ENCODE peak calls at places on chromosomes 13 and 19, in six cellular contexts. One of them, this sample, is unnamed.

GRCh38 chr19:48510421-48511268 is 990 bp downstream of the LMTK3 start:
- DNase-seq in aorta: peak; percentile 85
- DNase-seq in stimulated activated CD4-positive, alpha-beta T cell treated with anti-CD3 and anti-CD28 coated beads, Interleukin-15, amount 100 ng/mL, for 48 hours: peak; percentile 70
- DNase-seq in tibial artery: peak; percentile 57
- DNase-seq in NCI-H226: peak; percentile 39
- DNase-seq in left cardiac atrium: peak; percentile 79
- DNase-seq in this sample: peak; percentile 65

GRCh38 chr19:47760632-47760999 is 15.3 kb downstream of the NOP53 start:
- DNase-seq in aorta: no peak
- DNase-seq in stimulated activated CD4-positive, alpha-beta T cell treated with anti-CD3 and anti-CD28 coated beads, Interleukin-15, amount 100 ng/mL, for 48 hours: no peak
- DNase-seq in tibial artery: no peak
- DNase-seq in NCI-H226: no peak
- DNase-seq in left cardiac atrium: no peak
- DNase-seq in this sample: no peak

GRCh38 chr19:44609219-44609618 is 4.1 kb upstream of the IGSF23 start:
- DNase-seq in aorta: no peak
- DNase-seq in stimulated activated CD4-positive, alpha-beta T cell treated with anti-CD3 and anti-CD28 coated beads, Interleukin-15, amount 100 ng/mL, for 48 hours: no peak
- DNase-seq in tibial artery: no peak
- DNase-seq in NCI-H226: no peak
- DNase-seq in left cardiac atrium: no peak
- DNase-seq in this sample: no peak

GRCh38 chr13:50911051-50911690 is 1.6 kb downstream of the RNASEH2B start:
- DNase-seq in aorta: no peak
- DNase-seq in stimulated activated CD4-positive, alpha-beta T cell treated with anti-CD3 and anti-CD28 coated beads, Interleukin-15, amount 100 ng/mL, for 48 hours: no peak
- DNase-seq in tibial artery: no peak
- DNase-seq in NCI-H226: no peak
- DNase-seq in left cardiac atrium: no peak
- DNase-seq in this sample: no peak

GRCh38 chr19:32519023-32519422 is 62.0 kb upstream of the PDCD5 start:
- DNase-seq in aorta: no peak
- DNase-seq in stimulated activated CD4-positive, alpha-beta T cell treated with anti-CD3 and anti-CD28 coated beads, Interleukin-15, amount 100 ng/mL, for 48 hours: no peak
- DNase-seq in tibial artery: no peak
- DNase-seq in NCI-H226: no peak
- DNase-seq in left cardiac atrium: no peak
- DNase-seq in this sample: no peak

GRCh38 chr19:53903055-53903680 is 5.9 kb upstream of the CACNG7 start:
- DNase-seq in aorta: no peak
- DNase-seq in stimulated activated CD4-positive, alpha-beta T cell treated with anti-CD3 and anti-CD28 coated beads, Interleukin-15, amount 100 ng/mL, for 48 hours: no peak
- DNase-seq in tibial artery: no peak
- DNase-seq in NCI-H226: peak; percentile 26
- DNase-seq in left cardiac atrium: no peak
- DNase-seq in this sample: no peak

GRCh38 chr19:40908981-40909380 is 26.9 kb upstream of the CYP2A7 start:
- DNase-seq in aorta: no peak
- DNase-seq in stimulated activated CD4-positive, alpha-beta T cell treated with anti-CD3 and anti-CD28 coated beads, Interleukin-15, amount 100 ng/mL, for 48 hours: no peak
- DNase-seq in tibial artery: no peak
- DNase-seq in NCI-H226: no peak
- DNase-seq in left cardiac atrium: no peak
- DNase-seq in this sample: no peak

GRCh38 chr19:10222201-10222890 is 8.8 kb downstream of the S1PR2 start:
- DNase-seq in aorta: peak; percentile 59
- DNase-seq in stimulated activated CD4-positive, alpha-beta T cell treated with anti-CD3 and anti-CD28 coated beads, Interleukin-15, amount 100 ng/mL, for 48 hours: no peak
- DNase-seq in tibial artery: no peak
- DNase-seq in NCI-H226: no peak
- DNase-seq in left cardiac atrium: no peak
- DNase-seq in this sample: no peak

GRCh38 chr19:9906475-9907087 is 29.7 kb downstream of the OLFM2 start:
- DNase-seq in aorta: no peak
- DNase-seq in stimulated activated CD4-positive, alpha-beta T cell treated with anti-CD3 and anti-CD28 coated beads, Interleukin-15, amount 100 ng/mL, for 48 hours: no peak
- DNase-seq in tibial artery: no peak
- DNase-seq in NCI-H226: no peak
- DNase-seq in left cardiac atrium: no peak
- DNase-seq in this sample: no peak

GRCh38 chr19:32874605-32875004 is 5.0 kb upstream of the SLC7A9 start:
- DNase-seq in aorta: no peak
- DNase-seq in stimulated activated CD4-positive, alpha-beta T cell treated with anti-CD3 and anti-CD28 coated beads, Interleukin-15, amount 100 ng/mL, for 48 hours: no peak
- DNase-seq in tibial artery: no peak
- DNase-seq in NCI-H226: no peak
- DNase-seq in left cardiac atrium: no peak
- DNase-seq in this sample: no peak

GRCh38 chr13:25463496-25463895 is 91.7 kb downstream of the ATP8A2 start:
- DNase-seq in aorta: no peak
- DNase-seq in stimulated activated CD4-positive, alpha-beta T cell treated with anti-CD3 and anti-CD28 coated beads, Interleukin-15, amount 100 ng/mL, for 48 hours: no peak
- DNase-seq in tibial artery: no peak
- DNase-seq in NCI-H226: no peak
- DNase-seq in left cardiac atrium: no peak
- DNase-seq in this sample: no peak

GRCh38 chr19:14957464-14957863 is 16.2 kb downstream of the OR7C2 start:
- DNase-seq in aorta: no peak
- DNase-seq in stimulated activated CD4-positive, alpha-beta T cell treated with anti-CD3 and anti-CD28 coated beads, Interleukin-15, amount 100 ng/mL, for 48 hours: no peak
- DNase-seq in tibial artery: no peak
- DNase-seq in NCI-H226: no peak
- DNase-seq in left cardiac atrium: no peak
- DNase-seq in this sample: no peak

GRCh38 chr19:16319466-16319865 is 5.2 kb upstream of the KLF2 start:
- DNase-seq in aorta: no peak
- DNase-seq in stimulated activated CD4-positive, alpha-beta T cell treated with anti-CD3 and anti-CD28 coated beads, Interleukin-15, amount 100 ng/mL, for 48 hours: no peak
- DNase-seq in tibial artery: no peak
- DNase-seq in NCI-H226: no peak
- DNase-seq in left cardiac atrium: no peak
- DNase-seq in this sample: no peak

GRCh38 chr13:113298001-113298945 is 1.2 kb downstream of the LAMP1 start:
- DNase-seq in aorta: no peak
- DNase-seq in stimulated activated CD4-positive, alpha-beta T cell treated with anti-CD3 and anti-CD28 coated beads, Interleukin-15, amount 100 ng/mL, for 48 hours: no peak
- DNase-seq in tibial artery: no peak
- DNase-seq in NCI-H226: no peak
- DNase-seq in left cardiac atrium: no peak
- DNase-seq in this sample: no peak

GRCh38 chr19:47102561-47103135 is 10.9 kb downstream of the ZC3H4 start:
- DNase-seq in aorta: no peak
- DNase-seq in stimulated activated CD4-positive, alpha-beta T cell treated with anti-CD3 and anti-CD28 coated beads, Interleukin-15, amount 100 ng/mL, for 48 hours: no peak
- DNase-seq in tibial artery: no peak
- DNase-seq in NCI-H226: no peak
- DNase-seq in left cardiac atrium: no peak
- DNase-seq in this sample: no peak

GRCh38 chr13:60679131-60679530 is 282.1 kb downstream of the TDRD3 start:
- DNase-seq in aorta: no peak
- DNase-seq in stimulated activated CD4-positive, alpha-beta T cell treated with anti-CD3 and anti-CD28 coated beads, Interleukin-15, amount 100 ng/mL, for 48 hours: no peak
- DNase-seq in tibial artery: no peak
- DNase-seq in NCI-H226: peak; percentile 30
- DNase-seq in left cardiac atrium: no peak
- DNase-seq in this sample: no peak

GRCh38 chr13:101384929-101385328 is 31.4 kb downstream of the NALCN start:
- DNase-seq in aorta: no peak
- DNase-seq in stimulated activated CD4-positive, alpha-beta T cell treated with anti-CD3 and anti-CD28 coated beads, Interleukin-15, amount 100 ng/mL, for 48 hours: no peak
- DNase-seq in tibial artery: no peak
- DNase-seq in NCI-H226: no peak
- DNase-seq in left cardiac atrium: no peak
- DNase-seq in this sample: no peak

GRCh38 chr13:52118095-52118494 is 10.8 kb downstream of the NEK5 start:
- DNase-seq in aorta: no peak
- DNase-seq in stimulated activated CD4-positive, alpha-beta T cell treated with anti-CD3 and anti-CD28 coated beads, Interleukin-15, amount 100 ng/mL, for 48 hours: no peak
- DNase-seq in tibial artery: no peak
- DNase-seq in NCI-H226: no peak
- DNase-seq in left cardiac atrium: no peak
- DNase-seq in this sample: no peak

GRCh38 chr13:95343944-95344343 is 42.7 kb upstream of the ABCC4 start:
- DNase-seq in aorta: no peak
- DNase-seq in stimulated activated CD4-positive, alpha-beta T cell treated with anti-CD3 and anti-CD28 coated beads, Interleukin-15, amount 100 ng/mL, for 48 hours: no peak
- DNase-seq in tibial artery: no peak
- DNase-seq in NCI-H226: peak; percentile 49
- DNase-seq in left cardiac atrium: no peak
- DNase-seq in this sample: no peak

GRCh38 chr19:35717665-35718344 is at the start of gene KMT2B:
- DNase-seq in aorta: no peak
- DNase-seq in stimulated activated CD4-positive, alpha-beta T cell treated with anti-CD3 and anti-CD28 coated beads, Interleukin-15, amount 100 ng/mL, for 48 hours: no peak
- DNase-seq in tibial artery: no peak
- DNase-seq in NCI-H226: peak; percentile 93
- DNase-seq in left cardiac atrium: no peak
- DNase-seq in this sample: no peak

GRCh38 chr19:6318772-6319171 is 14.6 kb downstream of the ACER1 start:
- DNase-seq in aorta: no peak
- DNase-seq in stimulated activated CD4-positive, alpha-beta T cell treated with anti-CD3 and anti-CD28 coated beads, Interleukin-15, amount 100 ng/mL, for 48 hours: peak; percentile 28
- DNase-seq in tibial artery: no peak
- DNase-seq in NCI-H226: peak; percentile 47
- DNase-seq in left cardiac atrium: no peak
- DNase-seq in this sample: no peak

GRCh38 chr13:110644892-110645521 is 29.7 kb downstream of the NAXD start:
- DNase-seq in aorta: peak; percentile 81
- DNase-seq in stimulated activated CD4-positive, alpha-beta T cell treated with anti-CD3 and anti-CD28 coated beads, Interleukin-15, amount 100 ng/mL, for 48 hours: peak; percentile 15
- DNase-seq in tibial artery: peak; percentile 47
- DNase-seq in NCI-H226: no peak
- DNase-seq in left cardiac atrium: peak; percentile 62
- DNase-seq in this sample: no peak

GRCh38 chr13:99760456-99760855 is 211.1 kb downstream of the ZIC5 start:
- DNase-seq in aorta: no peak
- DNase-seq in stimulated activated CD4-positive, alpha-beta T cell treated with anti-CD3 and anti-CD28 coated beads, Interleukin-15, amount 100 ng/mL, for 48 hours: no peak
- DNase-seq in tibial artery: no peak
- DNase-seq in NCI-H226: no peak
- DNase-seq in left cardiac atrium: no peak
- DNase-seq in this sample: no peak

GRCh38 chr13:24613755-24614154 is 66.5 kb upstream of the ATP12A start:
- DNase-seq in aorta: no peak
- DNase-seq in stimulated activated CD4-positive, alpha-beta T cell treated with anti-CD3 and anti-CD28 coated beads, Interleukin-15, amount 100 ng/mL, for 48 hours: no peak
- DNase-seq in tibial artery: no peak
- DNase-seq in NCI-H226: no peak
- DNase-seq in left cardiac atrium: no peak
- DNase-seq in this sample: no peak

GRCh38 chr13:46383383-46383782 is 3.7 kb downstream of the RUBCNL start:
- DNase-seq in aorta: no peak
- DNase-seq in stimulated activated CD4-positive, alpha-beta T cell treated with anti-CD3 and anti-CD28 coated beads, Interleukin-15, amount 100 ng/mL, for 48 hours: no peak
- DNase-seq in tibial artery: no peak
- DNase-seq in NCI-H226: no peak
- DNase-seq in left cardiac atrium: no peak
- DNase-seq in this sample: no peak

GRCh38 chr13:71867101-71867814 is at the start of gene DACH1:
- DNase-seq in aorta: peak; percentile 42
- DNase-seq in stimulated activated CD4-positive, alpha-beta T cell treated with anti-CD3 and anti-CD28 coated beads, Interleukin-15, amount 100 ng/mL, for 48 hours: no peak
- DNase-seq in tibial artery: peak; percentile 19
- DNase-seq in NCI-H226: peak; percentile 29
- DNase-seq in left cardiac atrium: peak; percentile 36
- DNase-seq in this sample: peak; percentile 62

GRCh38 chr13:108924154-108924940 is 294.9 kb downstream of the MYO16 start:
- DNase-seq in aorta: no peak
- DNase-seq in stimulated activated CD4-positive, alpha-beta T cell treated with anti-CD3 and anti-CD28 coated beads, Interleukin-15, amount 100 ng/mL, for 48 hours: no peak
- DNase-seq in tibial artery: no peak
- DNase-seq in NCI-H226: no peak
- DNase-seq in left cardiac atrium: no peak
- DNase-seq in this sample: no peak

GRCh38 chr13:94617389-94618000 is 15.8 kb downstream of the GPR180 start:
- DNase-seq in aorta: no peak
- DNase-seq in stimulated activated CD4-positive, alpha-beta T cell treated with anti-CD3 and anti-CD28 coated beads, Interleukin-15, amount 100 ng/mL, for 48 hours: no peak
- DNase-seq in tibial artery: no peak
- DNase-seq in NCI-H226: no peak
- DNase-seq in left cardiac atrium: no peak
- DNase-seq in this sample: no peak

GRCh38 chr19:12778020-12778904 is 2.9 kb upstream of the HOOK2 start:
- DNase-seq in aorta: peak; percentile 84
- DNase-seq in stimulated activated CD4-positive, alpha-beta T cell treated with anti-CD3 and anti-CD28 coated beads, Interleukin-15, amount 100 ng/mL, for 48 hours: no peak
- DNase-seq in tibial artery: peak; percentile 73
- DNase-seq in NCI-H226: peak; percentile 76
- DNase-seq in left cardiac atrium: peak; percentile 87
- DNase-seq in this sample: peak; percentile 76

GRCh38 chr13:90375851-90376250 is 971.6 kb upstream of the MIR17HG start:
- DNase-seq in aorta: no peak
- DNase-seq in stimulated activated CD4-positive, alpha-beta T cell treated with anti-CD3 and anti-CD28 coated beads, Interleukin-15, amount 100 ng/mL, for 48 hours: no peak
- DNase-seq in tibial artery: no peak
- DNase-seq in NCI-H226: peak; percentile 60
- DNase-seq in left cardiac atrium: no peak
- DNase-seq in this sample: no peak

GRCh38 chr19:48568345-48568886 is 16.4 kb downstream of the SULT2B1 start:
- DNase-seq in aorta: peak; percentile 92
- DNase-seq in stimulated activated CD4-positive, alpha-beta T cell treated with anti-CD3 and anti-CD28 coated beads, Interleukin-15, amount 100 ng/mL, for 48 hours: no peak
- DNase-seq in tibial artery: peak; percentile 91
- DNase-seq in NCI-H226: peak; percentile 96
- DNase-seq in left cardiac atrium: peak; percentile 91
- DNase-seq in this sample: peak; percentile 81

GRCh38 chr13:111058796-111059506 is 56.2 kb upstream of the ARHGEF7 start:
- DNase-seq in aorta: no peak
- DNase-seq in stimulated activated CD4-positive, alpha-beta T cell treated with anti-CD3 and anti-CD28 coated beads, Interleukin-15, amount 100 ng/mL, for 48 hours: no peak
- DNase-seq in tibial artery: no peak
- DNase-seq in NCI-H226: no peak
- DNase-seq in left cardiac atrium: no peak
- DNase-seq in this sample: no peak

GRCh38 chr13:87778128-87778527 is 107.0 kb downstream of the SLITRK5 start:
- DNase-seq in aorta: no peak
- DNase-seq in stimulated activated CD4-positive, alpha-beta T cell treated with anti-CD3 and anti-CD28 coated beads, Interleukin-15, amount 100 ng/mL, for 48 hours: no peak
- DNase-seq in tibial artery: no peak
- DNase-seq in NCI-H226: no peak
- DNase-seq in left cardiac atrium: no peak
- DNase-seq in this sample: no peak

GRCh38 chr13:108225440-108225839 is 7.2 kb downstream of the ABHD13 start:
- DNase-seq in aorta: no peak
- DNase-seq in stimulated activated CD4-positive, alpha-beta T cell treated with anti-CD3 and anti-CD28 coated beads, Interleukin-15, amount 100 ng/mL, for 48 hours: no peak
- DNase-seq in tibial artery: no peak
- DNase-seq in NCI-H226: no peak
- DNase-seq in left cardiac atrium: no peak
- DNase-seq in this sample: no peak

GRCh38 chr13:90534617-90535340 is 812.7 kb upstream of the MIR17HG start:
- DNase-seq in aorta: no peak
- DNase-seq in stimulated activated CD4-positive, alpha-beta T cell treated with anti-CD3 and anti-CD28 coated beads, Interleukin-15, amount 100 ng/mL, for 48 hours: no peak
- DNase-seq in tibial artery: no peak
- DNase-seq in NCI-H226: no peak
- DNase-seq in left cardiac atrium: no peak
- DNase-seq in this sample: no peak

GRCh38 chr19:45152504-45153338 is 8.1 kb downstream of the NKPD1 start:
- DNase-seq in aorta: no peak
- DNase-seq in stimulated activated CD4-positive, alpha-beta T cell treated with anti-CD3 and anti-CD28 coated beads, Interleukin-15, amount 100 ng/mL, for 48 hours: peak; percentile 36
- DNase-seq in tibial artery: no peak
- DNase-seq in NCI-H226: no peak
- DNase-seq in left cardiac atrium: peak; percentile 76
- DNase-seq in this sample: no peak

GRCh38 chr19:45645068-45645630 is 6.0 kb upstream of the EML2 start:
- DNase-seq in aorta: no peak
- DNase-seq in stimulated activated CD4-positive, alpha-beta T cell treated with anti-CD3 and anti-CD28 coated beads, Interleukin-15, amount 100 ng/mL, for 48 hours: no peak
- DNase-seq in tibial artery: no peak
- DNase-seq in NCI-H226: no peak
- DNase-seq in left cardiac atrium: no peak
- DNase-seq in this sample: no peak

GRCh38 chr19:13033819-13034611 is 38.7 kb downstream of the NFIX start:
- DNase-seq in aorta: peak; percentile 83
- DNase-seq in stimulated activated CD4-positive, alpha-beta T cell treated with anti-CD3 and anti-CD28 coated beads, Interleukin-15, amount 100 ng/mL, for 48 hours: peak; percentile 40
- DNase-seq in tibial artery: peak; percentile 75
- DNase-seq in NCI-H226: peak; percentile 32
- DNase-seq in left cardiac atrium: peak; percentile 75
- DNase-seq in this sample: peak; percentile 77

GRCh38 chr13:49386664-49387063 is 57.2 kb downstream of the CAB39L start:
- DNase-seq in aorta: no peak
- DNase-seq in stimulated activated CD4-positive, alpha-beta T cell treated with anti-CD3 and anti-CD28 coated beads, Interleukin-15, amount 100 ng/mL, for 48 hours: no peak
- DNase-seq in tibial artery: no peak
- DNase-seq in NCI-H226: no peak
- DNase-seq in left cardiac atrium: no peak
- DNase-seq in this sample: no peak